ENCODE peak calls at places on chromosomes 1 and 21, in ten cellular contexts. Q is T-helper 17 cell; X is H1; N is psoas muscle; K is stimulated activated CD8-positive, alpha-beta memory T cell treated with anti-CD3 and anti-CD28 coated beads, Interleukin-4, amount 100 ng/mL, for 1 hour; B is fibroblast of pulmonary artery; U is progenitor cell of endocrine pancreas; V is NCI-H510A treated with DMSO at 0.1 percent for 48 hours; C is cardiac muscle cell; P is activated CD8-positive, alpha-beta memory T cell treated with anti-CD3 and anti-CD28 coated beads for 48 hours. M is an unnamed sample.

GRCh38 chr1:29057700-29058099 is 66.0 kb downstream of the TMEM200B start:
- DNase-seq in Q (no peak), X (no peak), N (no peak), K (no peak), B (no peak), U (no peak), V (no peak), C (no peak), P (no peak), M (no peak)

GRCh38 chr21:28688381-28688780 is 304.3 kb downstream of the LTN1 start:
- DNase-seq in Q (no peak), X (no peak), N (no peak), K (no peak), B (no peak), U (no peak), V (no peak), C (no peak), P (no peak), M (no peak)

GRCh38 chr1:41662656-41663437 is 178.4 kb upstream of the EDN2 start:
- DNase-seq in Q (peak), X (no peak), N (peak), K (no peak), B (peak), U (peak), V (no peak), C (peak), P (peak), M (no peak)

GRCh38 chr1:17520473-17521319 is 18.8 kb upstream of the ARHGEF10L start:
- DNase-seq in Q (no peak), X (no peak), N (no peak), K (no peak), B (no peak), U (no peak), V (no peak), C (no peak), P (no peak), M (no peak)

GRCh38 chr21:42820513-42821465 is 58.5 kb downstream of the WDR4 start:
- DNase-seq in Q (no peak), X (no peak), N (no peak), K (no peak), B (no peak), U (no peak), V (peak), C (no peak), P (no peak), M (no peak)

GRCh38 chr1:21651214-21652042 is 17.7 kb downstream of the RAP1GAP start:
- DNase-seq in Q (peak), X (no peak), N (peak), K (no peak), B (no peak), U (no peak), V (peak), C (peak), P (peak), M (no peak)

GRCh38 chr1:72892461-72892860 is 610.1 kb upstream of the NEGR1 start:
- DNase-seq in Q (no peak), X (no peak), N (no peak), K (no peak), B (peak), U (no peak), V (no peak), C (peak), P (no peak), M (no peak)

GRCh38 chr1:53532912-53533311 is 73.7 kb downstream of the DMRTB1 start:
- DNase-seq in Q (no peak), X (no peak), N (no peak), K (no peak), B (no peak), U (no peak), V (no peak), C (no peak), P (no peak), M (no peak)

GRCh38 chr1:150281221-150281757 is 1.1 kb upstream of the CIART start:
- DNase-seq in Q (peak), X (no peak), N (peak), K (no peak), B (peak), U (no peak), V (peak), C (peak), P (no peak), M (peak)

GRCh38 chr1:168958562-168959289 is 147.8 kb upstream of the ATP1B1 start:
- DNase-seq in Q (no peak), X (no peak), N (no peak), K (no peak), B (peak), U (no peak), V (no peak), C (peak), P (no peak), M (no peak)